ENCODE peak calls at places on chromosomes 5 and 9, in four cellular contexts. O is Calu3, X is T47D, C is AML-193. M is an unnamed sample.
A peak's percentile ranks its signal among the peaks of the same experiment; 100 is the strongest.

GRCh38 chr9:107755267-107755666 is 265.7 kb upstream of the KLF4 start:
- DNase-seq in O (peak; percentile 67), X (peak; percentile 71), C (no peak), M (no peak)

GRCh38 chr5:72465601-72466563 is 41.3 kb downstream of the ZNF366 start:
- DNase-seq in O (no peak), X (no peak), C (no peak), M (no peak)

GRCh38 chr9:109950710-109951443 is 170.9 kb downstream of the PALM2AKAP2 start:
- DNase-seq in O (no peak), X (no peak), C (no peak), M (no peak)

GRCh38 chr5:80990971-80991370 is 30.8 kb downstream of the RASGRF2 start:
- DNase-seq in O (peak; percentile 29), X (peak; percentile 78), C (no peak), M (no peak)

GRCh38 chr5:72281430-72281763 is 38.6 kb downstream of the MRPS27 start:
- DNase-seq in O (no peak), X (no peak), C (no peak), M (no peak)

GRCh38 chr9:3835393-3835792 is 309.6 kb upstream of the RFX3 start:
- DNase-seq in O (no peak), X (no peak), C (no peak), M (no peak)

GRCh38 chr5:31702709-31703108 is 63.8 kb downstream of the PDZD2 start:
- DNase-seq in O (no peak), X (no peak), C (no peak), M (no peak)

GRCh38 chr5:21063146-21063545 is 1075.1 kb upstream of the CDH18 start:
- DNase-seq in O (no peak), X (no peak), C (no peak), M (no peak)

M was measured in HL-60.